ENCODE peak calls at places on chromosomes 6 and 20, in four cellular contexts. R is HT-29, V is cardiac muscle cell, Q is mesenteric fat pad. Y is an unnamed sample.

GRCh38 chr20:22578221-22579118 is 5.9 kb downstream of the FOXA2 start:
- DNase-seq in Q (no peak), R (no peak), V (peak), Y (peak)

GRCh38 chr20:37297066-37297736 is 7.7 kb downstream of the MANBAL start:
- DNase-seq in R (no peak), Q (no peak), V (no peak), Y (no peak)

GRCh38 chr6:30557683-30557981 is 537 bp downstream of the PRR3 start:
- DNase-seq in V (no peak), R (no peak), Q (no peak), Y (no peak)

GRCh38 chr6:83199865-83200230 is 6.7 kb downstream of the RWDD2A start:
- DNase-seq in Q (no peak), R (no peak), V (no peak), Y (no peak)

GRCh38 chr6:82419859-82420258 is 56.2 kb downstream of the TPBG start:
- DNase-seq in V (no peak), R (no peak), Q (no peak), Y (no peak)

GRCh38 chr6:29620629-29621028 is 12.4 kb downstream of the GABBR1 start:
- DNase-seq in Q (no peak), V (no peak), R (no peak), Y (no peak)

GRCh38 chr6:133923938-133924593 is 29.0 kb upstream of the TBPL1 start:
- DNase-seq in Q (no peak), R (peak), V (peak), Y (peak)

GRCh38 chr6:159512571-159512970 is 180.5 kb downstream of the SOD2 start:
- DNase-seq in R (no peak), Q (no peak), V (no peak), Y (no peak)

GRCh38 chr6:133436652-133437051 is 195.5 kb downstream of the EYA4 start:
- DNase-seq in V (no peak), R (no peak), Q (no peak), Y (no peak)